ENCODE peak calls at places on chromosomes 11 and 22, in five cellular contexts. N is K562, F is NB4, P is HFF-Myc, S is breast epithelium. R is an unnamed sample.

GRCh38 chr22:30267382-30268302 is 991 bp upstream of the OSM start:
- DNase-seq in P (no peak), N (no peak), S (no peak), F (peak), R (no peak)

GRCh38 chr11:3867209-3868071 is 12.0 kb downstream of the STIM1 start:
- DNase-seq in P (no peak), S (no peak), F (no peak), N (peak), R (peak)

GRCh38 chr22:40720538-40721256 is 41.4 kb downstream of the MCHR1 start:
- DNase-seq in P (no peak), S (no peak), F (no peak), N (no peak), R (no peak)

GRCh38 chr11:86291466-86292262 is 10.4 kb upstream of the HIKESHI start:
- DNase-seq in N (peak), S (no peak), P (peak), F (peak), R (peak)

GRCh38 chr11:13315517-13316432 is 38.2 kb downstream of the BMAL1 start:
- DNase-seq in F (no peak), P (no peak), S (no peak), N (no peak), R (peak)

GRCh38 chr11:35085766-35086165 is 53.2 kb upstream of the CD44 start:
- DNase-seq in N (no peak), S (no peak), F (no peak), P (no peak), R (no peak)

GRCh38 chr11:47768090-47768620 is 1.0 kb upstream of the FNBP4 start:
- DNase-seq in F (peak), P (peak), N (no peak), S (peak), R (peak)

GRCh38 chr11:67303989-67304411 is 670 bp downstream of the SSH3 start:
- DNase-seq in N (no peak), S (no peak), F (peak), P (no peak), R (peak)

GRCh38 chr22:23752750-23753149 is 1.5 kb downstream of the VPREB3 start:
- DNase-seq in P (no peak), F (no peak), S (no peak), N (no peak), R (no peak)

GRCh38 chr22:18044548-18045271 is 20.3 kb upstream of the MICAL3 start:
- DNase-seq in S (no peak), F (no peak), P (no peak), N (no peak), R (no peak)

GRCh38 chr11:46382644-46383403 is 1.4 kb downstream of the MDK start:
- DNase-seq in N (no peak), P (no peak), S (no peak), F (peak), R (no peak)

GRCh38 chr11:120424970-120425332 is 86.6 kb upstream of the GRIK4 start:
- DNase-seq in F (no peak), N (no peak), S (no peak), P (no peak), R (no peak)

DNA sequence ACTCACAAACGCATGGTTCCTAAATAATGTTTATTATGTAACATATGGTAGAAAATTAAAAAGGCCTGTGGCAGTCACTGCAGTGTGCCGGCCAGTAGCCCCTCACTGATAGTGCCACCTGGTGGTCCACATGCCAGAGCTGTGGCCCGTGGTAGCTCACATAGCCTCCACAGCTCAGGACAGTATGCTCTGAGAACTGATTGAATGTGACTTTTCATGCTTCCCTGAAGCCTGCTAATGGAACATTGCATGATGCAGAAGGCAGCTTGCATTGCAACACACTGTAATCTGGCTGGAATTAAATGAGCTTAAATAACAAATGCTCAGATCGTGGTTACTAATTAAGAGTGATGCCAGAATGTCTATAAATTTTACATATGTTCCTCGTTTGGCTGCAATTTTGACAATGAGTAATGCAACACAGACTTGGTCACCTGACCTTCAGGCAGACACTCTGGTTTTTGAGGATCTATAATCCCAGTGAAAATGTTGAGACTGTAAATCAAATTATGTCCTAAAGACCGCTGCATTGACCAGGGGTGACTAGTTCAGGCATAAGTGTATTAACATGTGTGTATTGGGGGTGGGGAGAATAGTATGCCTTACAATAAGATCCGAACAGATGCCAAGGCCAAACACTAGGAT is 566.4 kb downstream of the METTL15 start:
- DNase-seq in P (peak), F (peak), N (no peak), S (no peak), R (peak)
- TF ChIP-seq CTCF in P (peak), F (peak), N (no peak), S (no peak), R (peak)

GRCh38 chr22:26479792-26480610 is 3.6 kb downstream of the HPS4 start:
- DNase-seq in P (no peak), S (no peak), N (no peak), F (peak), R (no peak)
- H3K4me3 ChIP-seq in P (peak), S (peak), N (peak), F (peak), R (peak)

GRCh38 chr11:9971894-9972293 is 308.0 kb downstream of the SWAP70 start:
- DNase-seq in N (no peak), P (no peak), S (no peak), F (no peak), R (no peak)

GRCh38 chr11:9969068-9969467 is 305.2 kb downstream of the SWAP70 start:
- DNase-seq in F (no peak), S (no peak), N (no peak), P (no peak), R (no peak)

GRCh38 chr11:9974375-9974774 is 310.5 kb downstream of the SWAP70 start:
- DNase-seq in S (no peak), F (no peak), P (no peak), N (no peak), R (no peak)

GRCh38 chr11:9973921-9974320 is 310.0 kb downstream of the SWAP70 start:
- DNase-seq in F (no peak), S (no peak), P (no peak), N (no peak), R (peak)

GRCh38 chr11:9972917-9973504 is 309.1 kb downstream of the SWAP70 start:
- DNase-seq in P (peak), N (peak), S (no peak), F (peak), R (peak)
- TF ChIP-seq CTCF in P (peak), N (peak), S (no peak), F (peak), R (peak)

DNA sequence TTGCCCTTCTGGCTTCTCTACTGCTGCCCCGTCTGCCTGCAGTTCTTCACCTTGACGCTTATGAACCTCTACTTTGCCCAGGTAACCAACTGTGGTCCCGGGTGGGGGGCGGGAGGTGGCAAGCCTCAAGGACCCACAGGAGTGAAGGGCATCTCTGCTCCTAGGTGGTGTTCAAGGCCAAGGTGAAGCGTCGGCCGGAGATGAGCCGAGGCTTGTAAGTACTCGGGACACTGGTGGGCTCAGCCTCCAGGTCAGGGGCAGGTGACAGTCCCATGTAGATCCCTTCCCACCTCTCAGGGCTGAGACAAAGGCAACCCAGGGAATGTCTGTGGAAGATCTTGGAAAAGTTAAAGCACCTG is 1.1 kb downstream of the GPR137 start:
- DNase-seq in N (no peak), F (no peak), P (no peak), S (no peak), R (no peak)
- H3K4me3 ChIP-seq in N (no peak), F (no peak), P (no peak), S (no peak), R (no peak)

GRCh38 chr11:75013051-75013450 is 24.3 kb downstream of the NEU3 start:
- DNase-seq in F (peak), S (no peak), N (peak), P (no peak), R (peak)

GRCh38 chr11:75011872-75012271 is 23.1 kb downstream of the NEU3 start:
- DNase-seq in N (no peak), F (no peak), S (no peak), P (no peak), R (no peak)

GRCh38 chr11:75011357-75011756 is 22.6 kb downstream of the NEU3 start:
- DNase-seq in N (no peak), S (no peak), F (no peak), P (no peak), R (no peak)

GRCh38 chr11:75014129-75014528 is 25.4 kb downstream of the NEU3 start:
- DNase-seq in S (no peak), F (no peak), P (peak), N (no peak), R (peak)
- TF ChIP-seq CTCF in S (no peak), F (no peak), P (no peak), N (no peak), R (peak)

GRCh38 chr11:693415-693831 is 1.6 kb downstream of the DEAF1 start:
- DNase-seq in P (no peak), F (peak), S (no peak), N (no peak), R (peak)
- H3K4me3 ChIP-seq in P (peak), F (peak), S (peak), N (peak), R (peak)

GRCh38 chr11:8167796-8168195 is 1.0 kb downstream of the RIC3 start:
- DNase-seq in N (no peak), P (no peak), S (no peak), F (peak), R (peak)
- TF ChIP-seq CTCF in N (no peak), P (no peak), S (no peak), F (no peak), R (no peak)

DNA sequence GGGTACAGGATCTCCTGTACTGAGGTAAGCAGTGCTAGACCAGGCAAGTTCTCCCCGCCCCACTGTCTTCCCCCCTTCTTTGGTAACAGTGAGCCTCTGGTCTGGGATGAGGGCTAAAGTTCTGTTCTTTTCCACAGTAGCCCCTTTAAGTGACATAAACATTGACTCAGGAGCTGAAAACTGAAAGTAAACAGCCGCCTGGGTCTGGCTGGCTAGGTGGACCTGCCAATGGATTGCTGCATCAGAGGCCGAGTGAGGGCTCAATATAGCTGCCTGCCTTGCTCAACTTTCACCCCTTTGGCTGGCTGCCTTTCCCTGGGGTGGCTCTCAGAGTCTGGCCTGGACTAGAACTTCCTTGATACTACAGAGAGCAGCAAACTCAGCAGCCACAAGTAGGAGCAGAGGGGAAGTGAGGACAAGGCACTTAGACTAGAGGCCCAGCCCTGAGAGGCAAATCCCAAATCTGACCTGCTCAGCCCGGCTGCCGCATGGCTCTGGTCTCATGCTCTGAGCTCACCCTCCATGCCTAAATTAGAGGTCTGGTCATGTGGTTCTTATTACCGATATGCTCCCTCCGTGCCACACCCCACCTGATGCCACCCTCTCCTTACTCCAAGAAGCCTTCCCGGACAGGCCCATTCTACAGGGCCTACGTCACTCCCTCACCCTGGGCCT is 9.6 kb upstream of the UCP3 start:
- DNase-seq in N (no peak), S (peak), P (no peak), F (peak), R (peak)
- H3K4me3 ChIP-seq in N (no peak), S (peak), P (no peak), F (no peak), R (no peak)

R was measured in foreskin fibroblast.